ENCODE peak calls at places on chromosomes 4 and X, in seven cellular contexts. One of them, this sample, is unnamed.

GRCh38 chrX:137234651-137235402 is 201.0 kb upstream of the GPR101 start:
- DNase-seq in psoas muscle: no peak
- DNase-seq in stimulated activated CD4-positive, alpha-beta T cell treated with anti-CD3 and anti-CD28 coated beads, Interleukin-15, amount 100 ng/mL, for 1 hour: no peak
- DNase-seq in left lung: no peak
- DNase-seq in GM20000: no peak
- DNase-seq in activated gamma-delta T cell treated with anti-CD3 and anti-CD28 coated beads, Interleukin-2, amount 50 U/mL, for 16 hours: no peak
- DNase-seq in dermis microvascular lymphatic vessel endothelial cell: no peak
- DNase-seq in this sample: no peak

GRCh38 chrX:53440101-53440500 is 5.9 kb upstream of the HSD17B10 start:
- DNase-seq in psoas muscle: no peak
- DNase-seq in stimulated activated CD4-positive, alpha-beta T cell treated with anti-CD3 and anti-CD28 coated beads, Interleukin-15, amount 100 ng/mL, for 1 hour: no peak
- DNase-seq in left lung: no peak
- DNase-seq in GM20000: no peak
- DNase-seq in activated gamma-delta T cell treated with anti-CD3 and anti-CD28 coated beads, Interleukin-2, amount 50 U/mL, for 16 hours: no peak
- DNase-seq in dermis microvascular lymphatic vessel endothelial cell: no peak
- DNase-seq in this sample: no peak

GRCh38 chr4:112213850-112214249 is 17.7 kb upstream of the AP1AR start:
- DNase-seq in psoas muscle: no peak
- DNase-seq in stimulated activated CD4-positive, alpha-beta T cell treated with anti-CD3 and anti-CD28 coated beads, Interleukin-15, amount 100 ng/mL, for 1 hour: no peak
- DNase-seq in left lung: no peak
- DNase-seq in GM20000: no peak
- DNase-seq in activated gamma-delta T cell treated with anti-CD3 and anti-CD28 coated beads, Interleukin-2, amount 50 U/mL, for 16 hours: no peak
- DNase-seq in dermis microvascular lymphatic vessel endothelial cell: peak
- DNase-seq in this sample: no peak

GRCh38 chr4:20137176-20137575 is 114.5 kb upstream of the SLIT2 start:
- DNase-seq in psoas muscle: no peak
- DNase-seq in stimulated activated CD4-positive, alpha-beta T cell treated with anti-CD3 and anti-CD28 coated beads, Interleukin-15, amount 100 ng/mL, for 1 hour: no peak
- DNase-seq in left lung: no peak
- DNase-seq in GM20000: no peak
- DNase-seq in activated gamma-delta T cell treated with anti-CD3 and anti-CD28 coated beads, Interleukin-2, amount 50 U/mL, for 16 hours: no peak
- DNase-seq in dermis microvascular lymphatic vessel endothelial cell: no peak
- DNase-seq in this sample: no peak

GRCh38 chr4:120850048-120850599 is 72.4 kb downstream of the PRDM5 start:
- DNase-seq in psoas muscle: no peak
- DNase-seq in stimulated activated CD4-positive, alpha-beta T cell treated with anti-CD3 and anti-CD28 coated beads, Interleukin-15, amount 100 ng/mL, for 1 hour: no peak
- DNase-seq in left lung: no peak
- DNase-seq in GM20000: no peak
- DNase-seq in activated gamma-delta T cell treated with anti-CD3 and anti-CD28 coated beads, Interleukin-2, amount 50 U/mL, for 16 hours: no peak
- DNase-seq in dermis microvascular lymphatic vessel endothelial cell: no peak
- DNase-seq in this sample: no peak

GRCh38 chrX:11472381-11472780 is 179.2 kb downstream of the AMELX start:
- DNase-seq in psoas muscle: no peak
- DNase-seq in stimulated activated CD4-positive, alpha-beta T cell treated with anti-CD3 and anti-CD28 coated beads, Interleukin-15, amount 100 ng/mL, for 1 hour: no peak
- DNase-seq in left lung: no peak
- DNase-seq in GM20000: no peak
- DNase-seq in activated gamma-delta T cell treated with anti-CD3 and anti-CD28 coated beads, Interleukin-2, amount 50 U/mL, for 16 hours: no peak
- DNase-seq in dermis microvascular lymphatic vessel endothelial cell: no peak
- DNase-seq in this sample: no peak

GRCh38 chrX:153477039-153477438 is 6.7 kb upstream of the HAUS7 start:
- DNase-seq in psoas muscle: peak
- DNase-seq in stimulated activated CD4-positive, alpha-beta T cell treated with anti-CD3 and anti-CD28 coated beads, Interleukin-15, amount 100 ng/mL, for 1 hour: no peak
- DNase-seq in left lung: no peak
- DNase-seq in GM20000: no peak
- DNase-seq in activated gamma-delta T cell treated with anti-CD3 and anti-CD28 coated beads, Interleukin-2, amount 50 U/mL, for 16 hours: no peak
- DNase-seq in dermis microvascular lymphatic vessel endothelial cell: no peak
- DNase-seq in this sample: no peak

GRCh38 chr4:65671402-65671801 is 1.1 kb upstream of the EPHA5 start:
- DNase-seq in psoas muscle: no peak
- DNase-seq in stimulated activated CD4-positive, alpha-beta T cell treated with anti-CD3 and anti-CD28 coated beads, Interleukin-15, amount 100 ng/mL, for 1 hour: no peak
- DNase-seq in left lung: no peak
- DNase-seq in GM20000: no peak
- DNase-seq in activated gamma-delta T cell treated with anti-CD3 and anti-CD28 coated beads, Interleukin-2, amount 50 U/mL, for 16 hours: no peak
- DNase-seq in dermis microvascular lymphatic vessel endothelial cell: no peak
- DNase-seq in this sample: no peak

GRCh38 chr4:98524271-98524670 is 134.1 kb downstream of the TSPAN5 start:
- DNase-seq in psoas muscle: no peak
- DNase-seq in stimulated activated CD4-positive, alpha-beta T cell treated with anti-CD3 and anti-CD28 coated beads, Interleukin-15, amount 100 ng/mL, for 1 hour: no peak
- DNase-seq in left lung: no peak
- DNase-seq in GM20000: no peak
- DNase-seq in activated gamma-delta T cell treated with anti-CD3 and anti-CD28 coated beads, Interleukin-2, amount 50 U/mL, for 16 hours: no peak
- DNase-seq in dermis microvascular lymphatic vessel endothelial cell: no peak
- DNase-seq in this sample: no peak

GRCh38 chr4:151887151-151887815 is 126.5 kb upstream of the GATB start:
- DNase-seq in psoas muscle: no peak
- DNase-seq in stimulated activated CD4-positive, alpha-beta T cell treated with anti-CD3 and anti-CD28 coated beads, Interleukin-15, amount 100 ng/mL, for 1 hour: no peak
- DNase-seq in left lung: no peak
- DNase-seq in GM20000: peak
- DNase-seq in activated gamma-delta T cell treated with anti-CD3 and anti-CD28 coated beads, Interleukin-2, amount 50 U/mL, for 16 hours: no peak
- DNase-seq in dermis microvascular lymphatic vessel endothelial cell: no peak
- DNase-seq in this sample: no peak

GRCh38 chr4:96916731-96917130 is 1076.8 kb downstream of the PDHA2 start:
- DNase-seq in psoas muscle: no peak
- DNase-seq in stimulated activated CD4-positive, alpha-beta T cell treated with anti-CD3 and anti-CD28 coated beads, Interleukin-15, amount 100 ng/mL, for 1 hour: no peak
- DNase-seq in left lung: no peak
- DNase-seq in GM20000: no peak
- DNase-seq in activated gamma-delta T cell treated with anti-CD3 and anti-CD28 coated beads, Interleukin-2, amount 50 U/mL, for 16 hours: no peak
- DNase-seq in dermis microvascular lymphatic vessel endothelial cell: no peak
- DNase-seq in this sample: peak

GRCh38 chr4:123997736-123998449 is 601.3 kb downstream of the SPRY1 start:
- DNase-seq in psoas muscle: no peak
- DNase-seq in stimulated activated CD4-positive, alpha-beta T cell treated with anti-CD3 and anti-CD28 coated beads, Interleukin-15, amount 100 ng/mL, for 1 hour: no peak
- DNase-seq in left lung: no peak
- DNase-seq in GM20000: no peak
- DNase-seq in activated gamma-delta T cell treated with anti-CD3 and anti-CD28 coated beads, Interleukin-2, amount 50 U/mL, for 16 hours: no peak
- DNase-seq in dermis microvascular lymphatic vessel endothelial cell: no peak
- DNase-seq in this sample: no peak

GRCh38 chr4:12110607-12111006 is 681.9 kb upstream of the HS3ST1 start:
- DNase-seq in psoas muscle: no peak
- DNase-seq in stimulated activated CD4-positive, alpha-beta T cell treated with anti-CD3 and anti-CD28 coated beads, Interleukin-15, amount 100 ng/mL, for 1 hour: no peak
- DNase-seq in left lung: no peak
- DNase-seq in GM20000: no peak
- DNase-seq in activated gamma-delta T cell treated with anti-CD3 and anti-CD28 coated beads, Interleukin-2, amount 50 U/mL, for 16 hours: no peak
- DNase-seq in dermis microvascular lymphatic vessel endothelial cell: no peak
- DNase-seq in this sample: no peak

GRCh38 chrX:38879631-38880220 is 78.5 kb downstream of the MID1IP1 start:
- DNase-seq in psoas muscle: peak
- DNase-seq in stimulated activated CD4-positive, alpha-beta T cell treated with anti-CD3 and anti-CD28 coated beads, Interleukin-15, amount 100 ng/mL, for 1 hour: no peak
- DNase-seq in left lung: no peak
- DNase-seq in GM20000: peak
- DNase-seq in activated gamma-delta T cell treated with anti-CD3 and anti-CD28 coated beads, Interleukin-2, amount 50 U/mL, for 16 hours: no peak
- DNase-seq in dermis microvascular lymphatic vessel endothelial cell: no peak
- DNase-seq in this sample: no peak

GRCh38 chr4:761086-761485 is 55.5 kb downstream of the PCGF3 start:
- DNase-seq in psoas muscle: no peak
- DNase-seq in stimulated activated CD4-positive, alpha-beta T cell treated with anti-CD3 and anti-CD28 coated beads, Interleukin-15, amount 100 ng/mL, for 1 hour: no peak
- DNase-seq in left lung: peak
- DNase-seq in GM20000: no peak
- DNase-seq in activated gamma-delta T cell treated with anti-CD3 and anti-CD28 coated beads, Interleukin-2, amount 50 U/mL, for 16 hours: no peak
- DNase-seq in dermis microvascular lymphatic vessel endothelial cell: no peak
- DNase-seq in this sample: no peak

GRCh38 chr4:62709618-62710252 is 1509.6 kb downstream of the ADGRL3 start:
- DNase-seq in psoas muscle: no peak
- DNase-seq in stimulated activated CD4-positive, alpha-beta T cell treated with anti-CD3 and anti-CD28 coated beads, Interleukin-15, amount 100 ng/mL, for 1 hour: no peak
- DNase-seq in left lung: no peak
- DNase-seq in GM20000: peak
- DNase-seq in activated gamma-delta T cell treated with anti-CD3 and anti-CD28 coated beads, Interleukin-2, amount 50 U/mL, for 16 hours: no peak
- DNase-seq in dermis microvascular lymphatic vessel endothelial cell: no peak
- DNase-seq in this sample: no peak